ENCODE peak calls at places on chromosomes 16 and 17, in nine cellular contexts. One of them, this sample, is unnamed. For H3K9me3, the result is how much of the 10 kb centered on the place peaks cover.

GRCh38 chr16:3696425-3697218 is 20.7 kb downstream of the TRAP1 start:
- DNase-seq in endodermal cell: no peak
- DNase-seq in cardiac muscle cell: no peak
- DNase-seq in ascending aorta: no peak
- DNase-seq in suprapubic skin: no peak
- DNase-seq in Peyer's patch: no peak
- DNase-seq in H9: no peak
- DNase-seq in prostate gland: peak
- DNase-seq in WERI-Rb-1: no peak
- DNase-seq in this sample: peak

GRCh38 chr17:74305865-74306654 is 20.0 kb upstream of the KIF19 start:
- DNase-seq in endodermal cell: peak
- DNase-seq in cardiac muscle cell: no peak
- DNase-seq in ascending aorta: no peak
- DNase-seq in suprapubic skin: no peak
- DNase-seq in Peyer's patch: no peak
- DNase-seq in H9: peak
- DNase-seq in prostate gland: no peak
- DNase-seq in WERI-Rb-1: peak
- DNase-seq in this sample: peak

GRCh38 chr16:29784901-29785500 is 5.5 kb upstream of the KIF22 start:
- DNase-seq in endodermal cell: peak
- DNase-seq in cardiac muscle cell: peak
- DNase-seq in ascending aorta: peak
- DNase-seq in suprapubic skin: peak
- DNase-seq in Peyer's patch: peak
- DNase-seq in H9: peak
- DNase-seq in prostate gland: peak
- DNase-seq in WERI-Rb-1: no peak
- DNase-seq in this sample: no peak

GRCh38 chr16:709651-710499 is 4.3 kb upstream of the FBXL16 start:
- DNase-seq in endodermal cell: peak
- DNase-seq in cardiac muscle cell: peak
- DNase-seq in ascending aorta: no peak
- DNase-seq in suprapubic skin: no peak
- DNase-seq in Peyer's patch: no peak
- DNase-seq in H9: peak
- DNase-seq in prostate gland: no peak
- DNase-seq in WERI-Rb-1: peak
- DNase-seq in this sample: no peak

GRCh38 chr16:2471016-2471652 is at the start of gene NTN3:
- DNase-seq in endodermal cell: peak
- DNase-seq in cardiac muscle cell: peak
- DNase-seq in ascending aorta: no peak
- DNase-seq in suprapubic skin: no peak
- DNase-seq in Peyer's patch: no peak
- DNase-seq in H9: peak
- DNase-seq in prostate gland: no peak
- DNase-seq in WERI-Rb-1: peak
- DNase-seq in this sample: no peak

GRCh38 chr16:89615596-89616090 is 2.2 kb downstream of the DPEP1 start:
- DNase-seq in endodermal cell: peak
- DNase-seq in cardiac muscle cell: peak
- DNase-seq in ascending aorta: no peak
- DNase-seq in suprapubic skin: no peak
- DNase-seq in Peyer's patch: no peak
- DNase-seq in H9: peak
- DNase-seq in prostate gland: no peak
- DNase-seq in WERI-Rb-1: no peak
- DNase-seq in this sample: no peak

GRCh38 chr17:75542728-75543336 is 17.3 kb downstream of the LLGL2 start:
- DNase-seq in endodermal cell: no peak
- DNase-seq in cardiac muscle cell: no peak
- DNase-seq in ascending aorta: no peak
- DNase-seq in suprapubic skin: no peak
- DNase-seq in Peyer's patch: no peak
- DNase-seq in H9: no peak
- DNase-seq in prostate gland: no peak
- DNase-seq in WERI-Rb-1: peak
- DNase-seq in this sample: peak

GRCh38 chr17:17269926-17270773 is 10.9 kb downstream of the COPS3 start:
- DNase-seq in endodermal cell: peak
- DNase-seq in cardiac muscle cell: no peak
- DNase-seq in ascending aorta: no peak
- DNase-seq in suprapubic skin: no peak
- DNase-seq in Peyer's patch: no peak
- DNase-seq in H9: peak
- DNase-seq in prostate gland: no peak
- DNase-seq in WERI-Rb-1: peak
- DNase-seq in this sample: no peak

GRCh38 chr17:16477255-16477654 is 14.7 kb downstream of the LRRC75A start:
- DNase-seq in endodermal cell: peak
- DNase-seq in cardiac muscle cell: no peak
- DNase-seq in ascending aorta: peak
- DNase-seq in suprapubic skin: no peak
- DNase-seq in Peyer's patch: no peak
- DNase-seq in H9: peak
- DNase-seq in prostate gland: no peak
- DNase-seq in WERI-Rb-1: no peak
- DNase-seq in this sample: no peak

GRCh38 chr17:74296548-74296936 is 22.5 kb downstream of the DNAI2 start:
- DNase-seq in endodermal cell: peak
- DNase-seq in cardiac muscle cell: peak
- DNase-seq in ascending aorta: no peak
- DNase-seq in suprapubic skin: no peak
- DNase-seq in Peyer's patch: no peak
- DNase-seq in H9: peak
- DNase-seq in prostate gland: peak
- DNase-seq in WERI-Rb-1: peak
- DNase-seq in this sample: peak

DNA sequence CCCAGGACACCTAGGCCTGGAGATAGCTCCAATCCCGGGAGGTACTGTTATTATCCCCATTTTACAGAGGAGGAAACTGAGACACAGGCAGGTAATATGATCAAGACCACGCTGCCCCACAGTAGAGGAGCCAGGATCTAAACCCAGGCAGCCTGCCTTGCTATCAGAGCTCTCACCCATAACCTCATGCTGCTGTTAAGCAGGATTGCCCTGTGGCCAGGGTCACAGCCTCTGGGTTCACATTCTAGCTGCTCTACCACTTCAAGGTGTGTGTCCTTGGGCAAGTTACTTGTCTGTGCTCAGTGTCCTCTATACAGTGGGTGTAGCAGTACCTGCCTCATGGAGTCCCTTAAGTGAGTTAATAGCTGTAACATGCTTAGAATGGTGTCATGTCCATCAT is 1015.3 kb downstream of the KCNJ18 start:
- DNase-seq in endodermal cell: no peak
- DNase-seq in cardiac muscle cell: no peak
- DNase-seq in ascending aorta: no peak
- DNase-seq in suprapubic skin: no peak
- DNase-seq in Peyer's patch: no peak
- DNase-seq in H9: no peak
- DNase-seq in prostate gland: no peak
- DNase-seq in WERI-Rb-1: no peak
- DNase-seq in this sample: no peak
- H3K9me3 ChIP-seq in endodermal cell: half or more
- H3K9me3 ChIP-seq in cardiac muscle cell: under half
- H3K9me3 ChIP-seq in ascending aorta: under half
- H3K9me3 ChIP-seq in suprapubic skin: under half
- H3K9me3 ChIP-seq in Peyer's patch: under half
- H3K9me3 ChIP-seq in H9: half or more
- H3K9me3 ChIP-seq in prostate gland: under half
- H3K9me3 ChIP-seq in WERI-Rb-1: under half
- H3K9me3 ChIP-seq in this sample: under half

GRCh38 chr17:72116692-72117469 is 3.9 kb upstream of the SOX9 start:
- DNase-seq in endodermal cell: peak
- DNase-seq in cardiac muscle cell: peak
- DNase-seq in ascending aorta: no peak
- DNase-seq in suprapubic skin: no peak
- DNase-seq in Peyer's patch: no peak
- DNase-seq in H9: no peak
- DNase-seq in prostate gland: no peak
- DNase-seq in WERI-Rb-1: no peak
- DNase-seq in this sample: peak
- H3K9me3 ChIP-seq in endodermal cell: under half
- H3K9me3 ChIP-seq in cardiac muscle cell: under half
- H3K9me3 ChIP-seq in ascending aorta: under half
- H3K9me3 ChIP-seq in suprapubic skin: under half
- H3K9me3 ChIP-seq in Peyer's patch: under half
- H3K9me3 ChIP-seq in H9: under half
- H3K9me3 ChIP-seq in prostate gland: under half
- H3K9me3 ChIP-seq in WERI-Rb-1: under half
- H3K9me3 ChIP-seq in this sample: under half

DNA sequence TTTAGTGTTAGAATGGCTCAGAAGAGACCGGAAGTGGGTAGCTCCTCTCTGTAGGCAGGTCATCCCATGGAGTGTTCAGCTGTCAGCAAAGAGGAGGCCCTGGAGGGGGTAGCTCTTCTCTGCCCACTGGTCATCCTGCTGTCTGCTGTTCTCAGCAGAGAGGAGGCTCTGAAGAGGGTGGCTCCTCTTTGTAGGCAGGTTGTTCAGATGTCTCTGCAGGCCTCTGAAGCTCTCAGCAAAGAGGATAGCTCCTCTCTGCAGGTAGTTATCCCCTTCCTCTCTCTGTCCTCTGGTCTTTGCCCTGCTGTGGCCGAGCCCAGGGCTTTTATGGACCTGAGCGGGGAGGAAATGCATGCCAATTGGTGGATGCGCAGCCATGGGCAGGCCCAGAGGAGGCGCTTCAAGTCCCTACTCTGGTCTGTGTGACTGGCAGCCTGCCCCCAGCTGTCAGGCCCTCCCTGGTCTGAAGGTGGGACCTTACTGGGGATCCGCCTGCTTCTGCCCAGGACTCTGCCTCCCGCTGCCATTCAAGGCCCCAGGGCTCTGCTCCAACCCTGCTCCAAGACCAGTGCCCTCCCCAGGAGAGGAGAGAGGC is 32.5 kb upstream of the FA2H start:
- DNase-seq in endodermal cell: no peak
- DNase-seq in cardiac muscle cell: no peak
- DNase-seq in ascending aorta: no peak
- DNase-seq in suprapubic skin: no peak
- DNase-seq in Peyer's patch: no peak
- DNase-seq in H9: no peak
- DNase-seq in prostate gland: no peak
- DNase-seq in WERI-Rb-1: no peak
- DNase-seq in this sample: no peak
- H3K9me3 ChIP-seq in endodermal cell: half or more
- H3K9me3 ChIP-seq in cardiac muscle cell: under half
- H3K9me3 ChIP-seq in ascending aorta: under half
- H3K9me3 ChIP-seq in suprapubic skin: under half
- H3K9me3 ChIP-seq in Peyer's patch: under half
- H3K9me3 ChIP-seq in H9: under half
- H3K9me3 ChIP-seq in prostate gland: under half
- H3K9me3 ChIP-seq in WERI-Rb-1: under half
- H3K9me3 ChIP-seq in this sample: under half

GRCh38 chr17:34201225-34201624 is 53.9 kb upstream of the CCL2 start:
- DNase-seq in endodermal cell: no peak
- DNase-seq in cardiac muscle cell: no peak
- DNase-seq in ascending aorta: no peak
- DNase-seq in suprapubic skin: no peak
- DNase-seq in Peyer's patch: no peak
- DNase-seq in H9: no peak
- DNase-seq in prostate gland: no peak
- DNase-seq in WERI-Rb-1: no peak
- DNase-seq in this sample: no peak

GRCh38 chr17:34199449-34199848 is 55.6 kb upstream of the CCL2 start:
- DNase-seq in endodermal cell: no peak
- DNase-seq in cardiac muscle cell: no peak
- DNase-seq in ascending aorta: no peak
- DNase-seq in suprapubic skin: no peak
- DNase-seq in Peyer's patch: no peak
- DNase-seq in H9: no peak
- DNase-seq in prostate gland: no peak
- DNase-seq in WERI-Rb-1: no peak
- DNase-seq in this sample: no peak

GRCh38 chr17:34199932-34200534 is 55.1 kb upstream of the CCL2 start:
- DNase-seq in endodermal cell: peak
- DNase-seq in cardiac muscle cell: peak
- DNase-seq in ascending aorta: peak
- DNase-seq in suprapubic skin: peak
- DNase-seq in Peyer's patch: peak
- DNase-seq in H9: peak
- DNase-seq in prostate gland: peak
- DNase-seq in WERI-Rb-1: peak
- DNase-seq in this sample: peak

GRCh38 chr17:34195987-34196386 is 59.1 kb upstream of the CCL2 start:
- DNase-seq in endodermal cell: no peak
- DNase-seq in cardiac muscle cell: no peak
- DNase-seq in ascending aorta: no peak
- DNase-seq in suprapubic skin: no peak
- DNase-seq in Peyer's patch: no peak
- DNase-seq in H9: no peak
- DNase-seq in prostate gland: no peak
- DNase-seq in WERI-Rb-1: no peak
- DNase-seq in this sample: no peak

GRCh38 chr17:34198519-34198918 is 56.6 kb upstream of the CCL2 start:
- DNase-seq in endodermal cell: no peak
- DNase-seq in cardiac muscle cell: no peak
- DNase-seq in ascending aorta: no peak
- DNase-seq in suprapubic skin: no peak
- DNase-seq in Peyer's patch: no peak
- DNase-seq in H9: no peak
- DNase-seq in prostate gland: no peak
- DNase-seq in WERI-Rb-1: no peak
- DNase-seq in this sample: no peak
- H3K9me3 ChIP-seq in endodermal cell: under half
- H3K9me3 ChIP-seq in cardiac muscle cell: under half
- H3K9me3 ChIP-seq in ascending aorta: under half
- H3K9me3 ChIP-seq in suprapubic skin: under half
- H3K9me3 ChIP-seq in Peyer's patch: under half
- H3K9me3 ChIP-seq in H9: under half
- H3K9me3 ChIP-seq in prostate gland: under half
- H3K9me3 ChIP-seq in WERI-Rb-1: under half
- H3K9me3 ChIP-seq in this sample: under half

DNA sequence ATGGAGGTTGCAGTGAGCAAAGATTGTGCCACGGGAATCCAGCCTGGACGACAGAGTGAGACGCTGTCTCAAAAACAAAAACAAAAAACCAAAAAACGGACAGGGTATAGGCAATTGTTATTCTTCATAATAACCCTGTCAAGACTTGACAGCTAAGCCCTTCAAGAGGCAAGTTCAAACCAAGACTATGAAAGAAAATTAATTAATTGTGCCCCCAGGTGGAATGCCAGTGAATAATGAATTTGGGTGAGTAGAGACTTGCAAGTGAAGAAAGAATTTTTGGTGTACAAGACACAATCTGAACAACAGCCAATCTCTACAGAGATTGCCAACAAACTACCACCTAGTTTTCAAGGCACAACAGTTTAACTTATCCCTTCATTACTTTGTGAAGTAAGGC is 6.3 kb downstream of the RFWD3 start:
- DNase-seq in endodermal cell: no peak
- DNase-seq in cardiac muscle cell: no peak
- DNase-seq in ascending aorta: peak
- DNase-seq in suprapubic skin: no peak
- DNase-seq in Peyer's patch: no peak
- DNase-seq in H9: no peak
- DNase-seq in prostate gland: no peak
- DNase-seq in WERI-Rb-1: no peak
- DNase-seq in this sample: no peak
- H3K9me3 ChIP-seq in endodermal cell: under half
- H3K9me3 ChIP-seq in cardiac muscle cell: under half
- H3K9me3 ChIP-seq in ascending aorta: under half
- H3K9me3 ChIP-seq in suprapubic skin: under half
- H3K9me3 ChIP-seq in Peyer's patch: under half
- H3K9me3 ChIP-seq in H9: under half
- H3K9me3 ChIP-seq in prostate gland: under half
- H3K9me3 ChIP-seq in WERI-Rb-1: under half
- H3K9me3 ChIP-seq in this sample: under half

This sample was measured in small intestine.